ENCODE peak calls at places on chromosomes 16 and 17, in four cellular contexts. One of them, this sample, is unnamed.

GRCh38 chr16:14120335-14120734 is 49.2 kb downstream of the MRTFB start:
- DNase-seq in HepG2: no peak
- DNase-seq in ovary: no peak
- DNase-seq in tibial nerve: no peak
- DNase-seq in this sample: no peak

GRCh38 chr16:85424260-85425060 is 188.7 kb upstream of the GSE1 start:
- DNase-seq in HepG2: no peak
- DNase-seq in ovary: peak
- DNase-seq in tibial nerve: no peak
- DNase-seq in this sample: no peak

GRCh38 chr16:67150058-67150832 is 553 bp downstream of the B3GNT9 start:
- DNase-seq in HepG2: no peak
- DNase-seq in ovary: peak
- DNase-seq in tibial nerve: no peak
- DNase-seq in this sample: no peak

GRCh38 chr16:11484691-11485258 is 101.9 kb downstream of the LITAF start:
- DNase-seq in HepG2: no peak
- DNase-seq in ovary: no peak
- DNase-seq in tibial nerve: no peak
- DNase-seq in this sample: no peak

GRCh38 chr17:1545618-1546017 is 17.0 kb downstream of the PITPNA start:
- DNase-seq in HepG2: no peak
- DNase-seq in ovary: no peak
- DNase-seq in tibial nerve: no peak
- DNase-seq in this sample: no peak

GRCh38 chr17:17810374-17811248 is 26.2 kb downstream of the SREBF1 start:
- DNase-seq in HepG2: no peak
- DNase-seq in ovary: peak
- DNase-seq in tibial nerve: peak
- DNase-seq in this sample: no peak

GRCh38 chr17:40535924-40536717 is 29.2 kb downstream of the CCR7 start:
- DNase-seq in HepG2: no peak
- DNase-seq in ovary: peak
- DNase-seq in tibial nerve: no peak
- DNase-seq in this sample: no peak

GRCh38 chr16:1763521-1764511 is 7.5 kb downstream of the NME3 start:
- DNase-seq in HepG2: no peak
- DNase-seq in ovary: no peak
- DNase-seq in tibial nerve: no peak
- DNase-seq in this sample: no peak

GRCh38 chr16:15498427-15499175 is 64.2 kb downstream of the BMERB1 start:
- DNase-seq in HepG2: no peak
- DNase-seq in ovary: no peak
- DNase-seq in tibial nerve: no peak
- DNase-seq in this sample: no peak

GRCh38 chr17:36066365-36066945 is 2.4 kb downstream of the CCL18 start:
- DNase-seq in HepG2: no peak
- DNase-seq in ovary: no peak
- DNase-seq in tibial nerve: no peak
- DNase-seq in this sample: no peak

GRCh38 chr17:73228748-73229236 is 32.9 kb downstream of the CPSF4L start:
- DNase-seq in HepG2: peak
- DNase-seq in ovary: peak
- DNase-seq in tibial nerve: peak
- DNase-seq in this sample: peak

GRCh38 chr17:7748098-7748775 is 30.7 kb downstream of the DNAH2 start:
- DNase-seq in HepG2: no peak
- DNase-seq in ovary: no peak
- DNase-seq in tibial nerve: no peak
- DNase-seq in this sample: no peak

GRCh38 chr17:67993998-67994361 is 2.3 kb downstream of the C17orf58 start:
- DNase-seq in HepG2: peak
- DNase-seq in ovary: no peak
- DNase-seq in tibial nerve: no peak
- DNase-seq in this sample: no peak

GRCh38 chr16:57620316-57621231 is 7.9 kb upstream of the ADGRG1 start:
- DNase-seq in HepG2: no peak
- DNase-seq in ovary: no peak
- DNase-seq in tibial nerve: no peak
- DNase-seq in this sample: peak

GRCh38 chr17:63222655-63223054 is 223.5 kb downstream of the CYB561 start:
- DNase-seq in HepG2: no peak
- DNase-seq in ovary: no peak
- DNase-seq in tibial nerve: no peak
- DNase-seq in this sample: no peak

GRCh38 chr17:17341452-17341851 is 38.3 kb downstream of the NT5M start:
- DNase-seq in HepG2: no peak
- DNase-seq in ovary: no peak
- DNase-seq in tibial nerve: no peak
- DNase-seq in this sample: no peak

GRCh38 chr17:35879748-35880654 is at the start of gene CCL5:
- DNase-seq in HepG2: no peak
- DNase-seq in ovary: no peak
- DNase-seq in tibial nerve: no peak
- DNase-seq in this sample: no peak

GRCh38 chr17:80362428-80363119 is 52.4 kb upstream of the ENDOV start:
- DNase-seq in HepG2: no peak
- DNase-seq in ovary: peak
- DNase-seq in tibial nerve: peak
- DNase-seq in this sample: no peak

GRCh38 chr17:20080513-20080912 is 71.4 kb downstream of the SPECC1 start:
- DNase-seq in HepG2: no peak
- DNase-seq in ovary: no peak
- DNase-seq in tibial nerve: no peak
- DNase-seq in this sample: no peak

GRCh38 chr16:1772908-1773702 is at the start of gene MRPS34:
- DNase-seq in HepG2: peak
- DNase-seq in ovary: peak
- DNase-seq in tibial nerve: peak
- DNase-seq in this sample: peak

GRCh38 chr17:7914771-7915610 is 1.1 kb downstream of the RNF227 start:
- DNase-seq in HepG2: no peak
- DNase-seq in ovary: peak
- DNase-seq in tibial nerve: peak
- DNase-seq in this sample: peak

GRCh38 chr17:60258313-60258712 is 108.5 kb downstream of the CA4 start:
- DNase-seq in HepG2: no peak
- DNase-seq in ovary: no peak
- DNase-seq in tibial nerve: no peak
- DNase-seq in this sample: no peak

GRCh38 chr17:74243013-74243755 is 29.8 kb downstream of the TTYH2 start:
- DNase-seq in HepG2: no peak
- DNase-seq in ovary: no peak
- DNase-seq in tibial nerve: no peak
- DNase-seq in this sample: no peak

GRCh38 chr16:73750639-73751038 is 546.0 kb upstream of the PSMD7 start:
- DNase-seq in HepG2: no peak
- DNase-seq in ovary: no peak
- DNase-seq in tibial nerve: no peak
- DNase-seq in this sample: no peak

GRCh38 chr17:63338272-63338671 is 107.8 kb downstream of the CYB561 start:
- DNase-seq in HepG2: no peak
- DNase-seq in ovary: no peak
- DNase-seq in tibial nerve: no peak
- DNase-seq in this sample: no peak

GRCh38 chr17:69801368-69801767 is 273.7 kb upstream of the KCNJ16 start:
- DNase-seq in HepG2: no peak
- DNase-seq in ovary: no peak
- DNase-seq in tibial nerve: no peak
- DNase-seq in this sample: no peak

GRCh38 chr16:27314161-27314723 is 468 bp downstream of the IL4R start:
- DNase-seq in HepG2: peak
- DNase-seq in ovary: peak
- DNase-seq in tibial nerve: no peak
- DNase-seq in this sample: no peak

GRCh38 chr16:50390914-50391700 is 22.3 kb upstream of the BRD7 start:
- DNase-seq in HepG2: no peak
- DNase-seq in ovary: no peak
- DNase-seq in tibial nerve: no peak
- DNase-seq in this sample: no peak

GRCh38 chr16:22337849-22338248 is 36.6 kb downstream of the CDR2 start:
- DNase-seq in HepG2: no peak
- DNase-seq in ovary: no peak
- DNase-seq in tibial nerve: no peak
- DNase-seq in this sample: no peak
- TF ChIP-seq POLR2A in HepG2: no peak
- TF ChIP-seq POLR2A in ovary: no peak
- TF ChIP-seq POLR2A in tibial nerve: no peak
- TF ChIP-seq POLR2A in this sample: no peak

GRCh38 chr16:89646906-89647305 is 10.6 kb downstream of the CHMP1A start:
- DNase-seq in HepG2: no peak
- DNase-seq in ovary: no peak
- DNase-seq in tibial nerve: no peak
- DNase-seq in this sample: no peak

GRCh38 chr16:89643769-89644300 is 13.7 kb downstream of the CHMP1A start:
- DNase-seq in HepG2: no peak
- DNase-seq in ovary: no peak
- DNase-seq in tibial nerve: no peak
- DNase-seq in this sample: no peak

GRCh38 chr16:89646270-89646669 is 11.2 kb downstream of the CHMP1A start:
- DNase-seq in HepG2: no peak
- DNase-seq in ovary: no peak
- DNase-seq in tibial nerve: no peak
- DNase-seq in this sample: no peak

GRCh38 chr16:89642574-89642973 is 14.9 kb downstream of the CHMP1A start:
- DNase-seq in HepG2: no peak
- DNase-seq in ovary: no peak
- DNase-seq in tibial nerve: no peak
- DNase-seq in this sample: no peak

GRCh38 chr16:89645122-89645521 is 12.4 kb downstream of the CHMP1A start:
- DNase-seq in HepG2: no peak
- DNase-seq in ovary: no peak
- DNase-seq in tibial nerve: no peak
- DNase-seq in this sample: no peak
- TF ChIP-seq POLR2A in HepG2: no peak
- TF ChIP-seq POLR2A in ovary: no peak
- TF ChIP-seq POLR2A in tibial nerve: no peak
- TF ChIP-seq POLR2A in this sample: no peak

GRCh38 chr17:27572665-27573064 is 58.3 kb upstream of the LGALS9 start:
- DNase-seq in HepG2: no peak
- DNase-seq in ovary: no peak
- DNase-seq in tibial nerve: no peak
- DNase-seq in this sample: no peak
- TF ChIP-seq POLR2A in HepG2: no peak
- TF ChIP-seq POLR2A in ovary: no peak
- TF ChIP-seq POLR2A in tibial nerve: no peak
- TF ChIP-seq POLR2A in this sample: no peak

GRCh38 chr17:45394913-45395568 is 37.6 kb downstream of the ARHGAP27 start:
- DNase-seq in HepG2: peak
- DNase-seq in ovary: peak
- DNase-seq in tibial nerve: peak
- DNase-seq in this sample: peak
- TF ChIP-seq POLR2A in HepG2: no peak
- TF ChIP-seq POLR2A in ovary: no peak
- TF ChIP-seq POLR2A in tibial nerve: no peak
- TF ChIP-seq POLR2A in this sample: no peak

GRCh38 chr17:27345141-27345904 is 51.4 kb downstream of the WSB1 start:
- DNase-seq in HepG2: no peak
- DNase-seq in ovary: no peak
- DNase-seq in tibial nerve: no peak
- DNase-seq in this sample: peak
- TF ChIP-seq POLR2A in HepG2: no peak
- TF ChIP-seq POLR2A in ovary: no peak
- TF ChIP-seq POLR2A in tibial nerve: no peak
- TF ChIP-seq POLR2A in this sample: peak